ENCODE peak calls at places on chromosome 11, in eight cellular contexts. S is fibroblast of the conjunctiva; F is activated CD4-positive, alpha-beta T cell treated with anti-CD3 and anti-CD28 coated beads, Interleukin-2, amount 50 U/mL, for 1 hour; G is NCI-H774; V is stimulated activated CD8-positive, alpha-beta memory T cell treated with anti-CD3 and anti-CD28 coated beads, Interleukin-7, amount 100 ng/mL, for 1 hour; Z is fibroblast of lung; L is hepatocyte; O is effector CD4-positive, alpha-beta T cell. R is an unnamed sample.

GRCh38 chr11:108713076-108713790 is 48.4 kb downstream of the DDX10 start:
- DNase-seq in G (no peak), V (no peak), F (no peak), O (no peak), Z (peak; percentile 81), S (peak; percentile 21), L (no peak), R (no peak)

GRCh38 chr11:59145534-59145933 is 2.9 kb downstream of the FAM111A start:
- DNase-seq in V (no peak), L (no peak), F (no peak), S (peak; percentile 59), O (no peak), Z (no peak), G (no peak), R (no peak)

GRCh38 chr11:77503006-77503405 is 29.1 kb upstream of the PAK1 start:
- DNase-seq in F (no peak), Z (peak; percentile 45), G (no peak), L (peak; percentile 43), V (no peak), S (no peak), O (no peak), R (no peak)

GRCh38 chr11:122306776-122307479 is 190.9 kb upstream of the BLID start:
- DNase-seq in O (no peak), L (no peak), F (no peak), Z (no peak), S (no peak), G (no peak), V (no peak), R (no peak)

GRCh38 chr11:93844568-93844967 is 5.8 kb downstream of the VSTM5 start:
- DNase-seq in G (no peak), Z (no peak), O (no peak), F (no peak), S (no peak), L (no peak), V (no peak), R (no peak)

GRCh38 chr11:35214181-35214770 is 75.3 kb downstream of the CD44 start:
- DNase-seq in O (no peak), V (no peak), Z (no peak), F (no peak), G (no peak), L (no peak), S (no peak), R (no peak)

GRCh38 chr11:111978028-111978771 is 41.1 kb downstream of the DIXDC1 start:
- DNase-seq in V (no peak), L (peak; percentile 74), G (no peak), Z (peak; percentile 77), O (no peak), F (no peak), S (peak; percentile 45), R (no peak)

GRCh38 chr11:80523057-80523456 is 1082.2 kb upstream of the TENM4 start:
- DNase-seq in S (no peak), O (no peak), V (no peak), G (no peak), F (no peak), Z (no peak), L (no peak), R (no peak)

GRCh38 chr11:15707971-15708370 is 593.2 kb downstream of the INSC start:
- DNase-seq in O (no peak), L (peak; percentile 71), F (no peak), V (no peak), S (peak; percentile 63), G (peak; percentile 64), Z (peak; percentile 45), R (no peak)

GRCh38 chr11:35317253-35317652 is 102.1 kb downstream of the SLC1A2 start:
- DNase-seq in Z (no peak), O (no peak), V (no peak), S (no peak), F (no peak), G (no peak), L (no peak), R (no peak)

GRCh38 chr11:65121447-65121864 is 478 bp downstream of the FAU start:
- DNase-seq in S (no peak), Z (no peak), O (no peak), G (no peak), V (no peak), F (no peak), L (peak; percentile 72), R (no peak)

GRCh38 chr11:113817162-113817561 is 37.6 kb downstream of the CLDN25 start:
- DNase-seq in O (no peak), S (no peak), F (no peak), V (no peak), Z (peak; percentile 25), G (no peak), L (no peak), R (no peak)

GRCh38 chr11:133928628-133929059 is 28.1 kb downstream of the IGSF9B start:
- DNase-seq in G (peak; percentile 62), F (peak; percentile 52), L (no peak), Z (peak; percentile 20), S (no peak), O (peak; percentile 30), V (no peak), R (peak; percentile 46)

GRCh38 chr11:11611381-11611780 is 10.4 kb downstream of the GALNT18 start:
- DNase-seq in V (no peak), Z (no peak), L (no peak), O (no peak), G (no peak), S (no peak), F (no peak), R (no peak)

GRCh38 chr11:1397862-1398505 is 8.2 kb downstream of the BRSK2 start:
- DNase-seq in V (no peak), S (no peak), Z (no peak), F (no peak), O (no peak), G (no peak), L (no peak), R (no peak)

GRCh38 chr11:66339163-66339675 is 3.0 kb upstream of the RIN1 start:
- DNase-seq in Z (no peak), F (no peak), V (no peak), S (no peak), L (no peak), O (no peak), G (no peak), R (no peak)

GRCh38 chr11:121716060-121716459 is 263.3 kb upstream of the SORL1-AS1 start:
- DNase-seq in O (no peak), G (no peak), L (no peak), S (peak; percentile 37), F (no peak), V (no peak), Z (peak; percentile 67), R (no peak)

GRCh38 chr11:35905901-35906661 is 37.8 kb upstream of the LDLRAD3 start:
- DNase-seq in Z (no peak), V (no peak), G (no peak), S (no peak), L (no peak), F (no peak), O (no peak), R (no peak)

GRCh38 chr11:130832571-130833432 is 83.5 kb downstream of the SNX19 start:
- DNase-seq in L (no peak), O (no peak), G (no peak), F (no peak), S (no peak), Z (peak; percentile 56), V (no peak), R (no peak)

GRCh38 chr11:12746593-12747097 is 72.4 kb downstream of the TEAD1 start:
- DNase-seq in L (peak; percentile 79), V (no peak), O (no peak), G (peak; percentile 53), S (peak; percentile 77), Z (peak; percentile 95), F (no peak), R (no peak)

GRCh38 chr11:111555255-111555654 is 14.7 kb downstream of the LAYN start:
- DNase-seq in F (no peak), Z (peak; percentile 93), G (no peak), S (no peak), L (no peak), V (no peak), O (no peak), R (no peak)

GRCh38 chr11:61113209-61113608 is 10.9 kb downstream of the CD5 start:
- DNase-seq in G (no peak), Z (no peak), L (no peak), V (no peak), F (no peak), S (no peak), O (no peak), R (no peak)

GRCh38 chr11:8287297-8288070 is 23.8 kb upstream of the LMO1 start:
- DNase-seq in G (no peak), O (no peak), V (no peak), S (no peak), F (no peak), L (no peak), Z (no peak), R (no peak)

GRCh38 chr11:133127746-133128145 is 404.6 kb downstream of the OPCML start:
- DNase-seq in Z (no peak), L (no peak), V (no peak), F (no peak), G (no peak), S (no peak), O (no peak), R (no peak)

GRCh38 chr11:46808804-46809431 is 37.2 kb downstream of the CKAP5 start:
- DNase-seq in L (peak; percentile 18), V (no peak), O (no peak), S (peak; percentile 16), F (no peak), G (no peak), Z (peak; percentile 8), R (no peak)

GRCh38 chr11:66313321-66314185 is 3.3 kb downstream of the CD248 start:
- DNase-seq in S (no peak), L (peak; percentile 86), G (no peak), F (no peak), Z (peak; percentile 13), O (no peak), V (no peak), R (no peak)

GRCh38 chr11:61598886-61599868 is 18.3 kb upstream of the SYT7 start:
- DNase-seq in F (no peak), G (no peak), Z (peak; percentile 91), V (no peak), O (no peak), L (peak; percentile 52), S (peak; percentile 27), R (no peak)

GRCh38 chr11:65399845-65400244 is 13.4 kb downstream of the FRMD8 start:
- DNase-seq in Z (no peak), F (no peak), O (no peak), V (no peak), L (no peak), G (no peak), S (no peak), R (no peak)

GRCh38 chr11:11880179-11880578 is 38.4 kb downstream of the USP47 start:
- DNase-seq in V (no peak), G (no peak), O (no peak), Z (no peak), F (no peak), S (no peak), L (no peak), R (no peak)

GRCh38 chr11:115379528-115379927 is 124.7 kb downstream of the CADM1 start:
- DNase-seq in G (no peak), O (no peak), Z (no peak), V (no peak), L (no peak), S (no peak), F (no peak), R (no peak)

GRCh38 chr11:57597461-57597892 is at the start of gene SERPING1:
- DNase-seq in F (no peak), O (no peak), Z (no peak), V (no peak), L (peak; percentile 36), G (no peak), S (peak; percentile 31), R (no peak)

GRCh38 chr11:77175869-77176539 is 48.0 kb downstream of the MYO7A start:
- DNase-seq in F (no peak), L (no peak), G (no peak), V (no peak), S (no peak), O (no peak), Z (no peak), R (no peak)

GRCh38 chr11:1072116-1072820 is 2.4 kb upstream of the MUC2 start:
- DNase-seq in L (peak; percentile 62), Z (peak; percentile 65), O (no peak), V (no peak), G (no peak), F (no peak), S (no peak), R (no peak)

GRCh38 chr11:608751-609354 is 6.9 kb downstream of the IRF7 start:
- DNase-seq in O (no peak), S (no peak), Z (no peak), L (no peak), V (no peak), G (no peak), F (no peak), R (no peak)